ENCODE peak calls at places on chromosomes 16 and 17, in ten cellular contexts. O is keratinocyte, Y is left lung, R is lower lobe of right lung, L is psoas muscle, U is thoracic aorta, A is neural progenitor cell, H is hepatocyte, I is colonic mucosa, V is breast epithelium. M is an unnamed sample.

GRCh38 chr17:79971651-79972050 is 64.0 kb downstream of the TBC1D16 start:
- DNase-seq in O (no peak), Y (peak; percentile 23), R (peak; percentile 21), L (no peak), U (no peak), A (no peak), H (no peak), I (no peak), V (peak; percentile 34), M (peak; percentile 27)

GRCh38 chr17:56762988-56763387 is 70.7 kb downstream of the C17orf67 start:
- DNase-seq in O (no peak), Y (no peak), R (no peak), L (no peak), U (no peak), A (no peak), H (no peak), I (no peak), V (no peak), M (no peak)

GRCh38 chr17:41769346-41769862 is 17.1 kb downstream of the JUP start:
- DNase-seq in O (no peak), Y (peak; percentile 66), R (no peak), L (no peak), U (no peak), A (no peak), H (no peak), I (no peak), V (no peak), M (no peak)

GRCh38 chr17:15907290-15907689 is 37.6 kb upstream of the ADORA2B start:
- DNase-seq in O (no peak), Y (no peak), R (no peak), L (no peak), U (no peak), A (no peak), H (no peak), I (no peak), V (no peak), M (no peak)

GRCh38 chr17:33506889-33507650 is 214.0 kb upstream of the ASIC2 start:
- DNase-seq in O (no peak), Y (no peak), R (no peak), L (no peak), U (no peak), A (no peak), H (no peak), I (no peak), V (no peak), M (no peak)

GRCh38 chr17:55311767-55312375 is 47.1 kb downstream of the HLF start:
- DNase-seq in O (no peak), Y (no peak), R (no peak), L (no peak), U (no peak), A (no peak), H (no peak), I (no peak), V (no peak), M (no peak)

GRCh38 chr16:31007684-31008083 is 2.8 kb downstream of the STX1B start:
- DNase-seq in O (no peak), Y (no peak), R (no peak), L (no peak), U (no peak), A (no peak), H (no peak), I (no peak), V (no peak), M (no peak)

GRCh38 chr16:9119795-9120194 is 28.4 kb downstream of the HAPSTR1 start:
- DNase-seq in O (no peak), Y (no peak), R (no peak), L (no peak), U (no peak), A (no peak), H (no peak), I (no peak), V (no peak), M (peak; percentile 50)

GRCh38 chr17:22454070-22454999 is 762.0 kb downstream of the KCNJ18 start:
- DNase-seq in O (no peak), Y (peak; percentile 74), R (no peak), L (no peak), U (no peak), A (no peak), H (no peak), I (no peak), V (no peak), M (no peak)
- H3K9me3 ChIP-seq in O (peaks cover 8% of the 10 kb centered on the region), Y (peaks cover 42% of the 10 kb centered on the region), R (no peaks in the 10 kb centered on the region), L (no peaks in the 10 kb centered on the region), U (no peaks in the 10 kb centered on the region), A (peaks cover 22% of the 10 kb centered on the region), H (no peaks in the 10 kb centered on the region), I (no peaks in the 10 kb centered on the region), V (peaks cover 14% of the 10 kb centered on the region), M (no peaks in the 10 kb centered on the region)

GRCh38 chr16:57132470-57132869 is 40.1 kb downstream of the CPNE2 start:
- DNase-seq in O (no peak), Y (peak; percentile 51), R (no peak), L (no peak), U (no peak), A (no peak), H (peak; percentile 73), I (peak; percentile 92), V (no peak), M (no peak)

GRCh38 chr16:57134982-57135381 is 42.6 kb downstream of the CPNE2 start:
- DNase-seq in O (no peak), Y (peak; percentile 50), R (no peak), L (no peak), U (no peak), A (no peak), H (no peak), I (peak; percentile 77), V (no peak), M (peak; percentile 27)

GRCh38 chr16:57133911-57134310 is 41.5 kb downstream of the CPNE2 start:
- DNase-seq in O (no peak), Y (peak; percentile 51), R (no peak), L (no peak), U (no peak), A (no peak), H (no peak), I (no peak), V (no peak), M (no peak)

GRCh38 chr16:57131351-57131970 is 39.1 kb downstream of the CPNE2 start:
- DNase-seq in O (no peak), Y (peak; percentile 50), R (no peak), L (no peak), U (no peak), A (no peak), H (no peak), I (no peak), V (no peak), M (peak; percentile 36)

DNA sequence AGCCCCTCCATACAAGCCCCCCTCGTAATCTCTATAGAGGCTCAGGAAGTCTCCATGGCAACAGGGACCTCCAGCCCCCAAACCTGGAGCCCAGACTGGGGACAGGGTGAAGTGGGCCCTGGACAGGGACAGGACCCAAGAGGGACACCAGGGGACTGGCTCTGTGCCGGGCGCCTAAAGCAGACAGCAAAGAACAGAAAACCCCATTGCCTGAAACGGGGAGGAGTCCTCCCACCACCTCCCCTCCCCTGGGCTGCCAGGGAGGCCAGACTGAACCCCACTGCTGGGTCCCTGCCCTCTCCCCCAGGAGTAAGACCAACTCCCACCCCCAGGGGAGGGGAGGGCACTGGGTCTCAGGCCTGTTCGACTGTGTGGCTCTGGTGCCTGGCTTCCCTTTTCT is 40.7 kb downstream of the CPNE2 start:
- DNase-seq in O (no peak), Y (peak; percentile 48), R (no peak), L (no peak), U (no peak), A (peak; percentile 49), H (no peak), I (no peak), V (no peak), M (peak; percentile 24)
- H3K27ac ChIP-seq in O (no peak overlapping the region), Y (no peak overlapping the region), R (no peak overlapping the region), L (no peak overlapping the region), U (no peak overlapping the region), A (no peak overlapping the region), H (no peak overlapping the region), I (peak overlapping the region; percentile 83), V (no peak overlapping the region), M (no peak overlapping the region)

DNA sequence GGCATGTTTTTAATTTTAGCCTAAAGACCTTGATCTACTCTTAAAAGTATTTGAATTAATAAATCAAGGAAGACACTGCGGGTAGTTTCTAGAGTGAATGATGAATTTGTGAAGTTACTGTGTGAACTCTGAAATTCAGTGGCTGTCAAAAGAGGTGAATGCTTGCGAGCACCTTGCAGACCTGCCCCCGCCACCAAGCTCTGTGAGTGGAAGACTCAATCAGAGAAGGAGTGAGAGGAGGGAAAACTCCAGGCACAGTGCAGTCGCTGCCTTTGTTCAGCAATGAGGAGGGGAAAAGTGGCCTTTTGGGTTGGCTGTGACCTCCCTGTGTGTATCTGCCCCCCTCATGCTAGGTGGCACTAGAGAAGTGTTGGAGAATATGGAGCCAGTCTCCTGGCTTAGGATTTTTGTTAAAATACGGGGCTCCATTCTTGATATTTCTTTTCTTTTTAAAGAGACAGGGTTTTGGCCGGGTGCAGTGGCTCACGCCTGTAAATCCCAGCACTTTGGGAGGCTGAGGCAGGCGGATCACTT is 53.0 kb downstream of the LDHD start:
- DNase-seq in O (no peak), Y (no peak), R (no peak), L (no peak), U (no peak), A (no peak), H (no peak), I (no peak), V (no peak), M (no peak)
- H3K4me1 ChIP-seq in O (no peaks in the 10 kb centered on the region), Y (peaks cover 19% of the 10 kb centered on the region), R (peaks cover 60% of the 10 kb centered on the region), L (peaks cover 46% of the 10 kb centered on the region), U (peaks cover 14% of the 10 kb centered on the region), A (peaks cover 12% of the 10 kb centered on the region), H (peaks cover 24% of the 10 kb centered on the region), I (peaks cover 4% of the 10 kb centered on the region), V (peaks cover 5% of the 10 kb centered on the region), M (peaks cover 11% of the 10 kb centered on the region)

GRCh38 chr16:3413730-3414379 is 12.8 kb downstream of the ZNF174 start:
- DNase-seq in O (no peak), Y (no peak), R (no peak), L (no peak), U (no peak), A (no peak), H (no peak), I (no peak), V (no peak), M (no peak)
- H3K9me3 ChIP-seq in O (peaks cover 10% of the 10 kb centered on the region), Y (peaks cover 94% of the 10 kb centered on the region), R (peaks cover 77% of the 10 kb centered on the region), L (peaks cover 72% of the 10 kb centered on the region), U (peaks cover 52% of the 10 kb centered on the region), A (peaks cover 29% of the 10 kb centered on the region), H (peaks cover 23% of the 10 kb centered on the region), I (peaks cover 5% of the 10 kb centered on the region), V (peaks cover 74% of the 10 kb centered on the region), M (peaks cover 16% of the 10 kb centered on the region)

DNA sequence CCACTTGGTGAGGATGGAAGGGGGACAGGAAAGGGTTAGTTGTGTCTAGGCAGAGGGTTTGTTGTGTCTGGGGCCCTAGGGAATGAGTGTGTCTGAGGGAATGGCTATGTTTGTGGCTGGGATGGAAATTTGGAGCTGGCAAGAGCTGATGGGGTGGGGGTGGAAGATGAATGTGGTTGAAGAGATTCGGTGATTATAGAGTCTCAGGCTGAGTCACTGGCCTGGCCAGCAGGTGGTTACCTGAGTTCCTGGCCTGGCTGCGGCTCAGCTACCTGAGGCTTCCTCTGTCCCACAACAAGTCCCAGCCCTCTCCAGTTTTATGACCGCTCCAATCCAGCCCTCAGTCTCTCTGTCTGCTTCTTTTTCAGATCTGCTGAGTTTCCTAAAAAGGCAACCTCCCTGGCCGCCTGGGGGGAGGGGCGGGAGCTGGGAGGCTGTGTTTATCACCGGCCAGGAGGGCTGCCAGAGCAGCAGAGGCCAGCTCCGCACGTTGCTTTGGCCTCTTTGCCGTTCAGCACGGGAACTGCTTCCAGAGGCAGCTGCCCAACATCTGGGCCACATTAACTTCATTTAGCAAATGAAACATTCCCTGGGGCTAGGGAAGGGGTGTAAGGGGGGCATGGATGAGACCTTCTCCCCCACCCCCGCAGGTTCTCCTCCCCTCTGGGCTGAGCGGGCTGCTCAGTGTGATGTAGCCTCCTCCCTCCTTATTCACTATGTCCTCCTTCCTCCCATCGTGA is 21.8 kb downstream of the ITGB3 start:
- DNase-seq in O (peak; percentile 55), Y (no peak), R (peak; percentile 59), L (peak; percentile 88), U (peak; percentile 62), A (peak; percentile 78), H (peak; percentile 88), I (peak; percentile 75), V (peak; percentile 68), M (peak; percentile 97)
- H3K27ac ChIP-seq in O (no peak overlapping the region), Y (peak overlapping the region; percentile 61), R (peak overlapping the region; percentile 58), L (peak overlapping the region; percentile 8), U (peak overlapping the region; percentile 97), A (no peak overlapping the region), H (peak overlapping the region; percentile 88), I (peak overlapping the region; percentile 61), V (peak overlapping the region; percentile 84), M (peak overlapping the region; percentile 87)

M was measured in right cardiac atrium.